ENCODE peak calls at places on chromosomes 6 and 20, in six cellular contexts. I is NCI-H1092, N is fibroblast of pulmonary artery, F is ACHN, K is anterior cingulate cortex, C is Right ventricle myocardium superior. O is an unnamed sample.

GRCh38 chr6:13463941-13464340 is 23.5 kb downstream of the GFOD1 start:
- DNase-seq in I (no peak), N (no peak), F (no peak), K (no peak), C (no peak), O (no peak)

GRCh38 chr6:49626811-49627210 is 9.8 kb downstream of the RHAG start:
- DNase-seq in I (no peak), N (no peak), F (no peak), K (no peak), C (no peak), O (no peak)

GRCh38 chr6:127083231-127084015 is 35.0 kb upstream of the RSPO3 start:
- DNase-seq in I (no peak), N (no peak), F (no peak), K (no peak), C (no peak), O (no peak)

GRCh38 chr6:3159805-3160781 is 2.7 kb upstream of the TUBB2A start:
- DNase-seq in I (no peak), N (peak; percentile 47), F (no peak), K (no peak), C (no peak), O (peak; percentile 73)

GRCh38 chr20:43721097-43721428 is 5.7 kb downstream of the GTSF1L start:
- DNase-seq in I (no peak), N (no peak), F (no peak), K (no peak), C (no peak), O (no peak)

GRCh38 chr20:51661609-51662178 is 106.5 kb downstream of the ATP9A start:
- DNase-seq in I (no peak), N (no peak), F (no peak), K (no peak), C (no peak), O (no peak)

GRCh38 chr6:151391471-151392428 is at the start of gene ZBTB2:
- DNase-seq in I (peak; percentile 46), N (peak; percentile 74), F (peak; percentile 64), K (peak; percentile 60), C (peak; percentile 81), O (peak; percentile 54)

GRCh38 chr20:37295001-37295400 is 5.5 kb downstream of the MANBAL start:
- DNase-seq in I (no peak), N (peak; percentile 93), F (peak; percentile 97), K (no peak), C (no peak), O (no peak)

GRCh38 chr6:63460971-63461370 is 111.3 kb upstream of the LOC128125822 start:
- DNase-seq in I (no peak), N (no peak), F (no peak), K (no peak), C (no peak), O (no peak)

GRCh38 chr6:130432838-130433237 is 67.0 kb downstream of the TMEM200A start:
- DNase-seq in I (no peak), N (no peak), F (no peak), K (no peak), C (no peak), O (no peak)

GRCh38 chr20:14481863-14482262 is 144.5 kb upstream of the FLRT3 start:
- DNase-seq in I (no peak), N (peak; percentile 78), F (no peak), K (no peak), C (no peak), O (no peak)